ENCODE peak calls at places on chromosomes 12 and 14, in six cellular contexts. I, M, J, F, S and G are unnamed samples. For H3K9me3, the result is how much of the 10 kb centered on the place peaks cover.

GRCh38 chr12:75606921-75607320 is 95.5 kb upstream of the KRR1 start:
- DNase-seq in M (no peak), J (no peak), F (no peak), S (no peak), I (no peak), G (no peak)

GRCh38 chr12:120757226-120757742 is 31.7 kb downstream of the ACADS start:
- DNase-seq in S (no peak), F (no peak), M (no peak), J (no peak), I (no peak), G (no peak)

GRCh38 chr12:48716168-48716492 is 377 bp downstream of the CCNT1 start:
- DNase-seq in S (no peak), F (no peak), J (no peak), M (no peak), I (no peak), G (no peak)

GRCh38 chr14:20468773-20469241 is 399 bp upstream of the PNP start:
- DNase-seq in S (no peak), M (no peak), F (peak), I (peak), J (no peak), G (no peak)

GRCh38 chr14:72715215-72715909 is 178.5 kb downstream of the DPF3 start:
- DNase-seq in I (no peak), F (no peak), S (no peak), M (peak), J (no peak), G (no peak)

GRCh38 chr14:105993814-105994213 is 467.4 kb downstream of the TMEM121 start:
- DNase-seq in M (no peak), F (no peak), J (no peak), S (no peak), I (no peak), G (no peak)

GRCh38 chr14:95370076-95370475 is 50.4 kb upstream of the CLMN start:
- DNase-seq in I (no peak), F (no peak), J (no peak), M (no peak), S (no peak), G (no peak)

GRCh38 chr12:116538682-116539264 is 20.4 kb upstream of the MAP1LC3B2 start:
- DNase-seq in J (no peak), M (no peak), S (no peak), F (no peak), I (no peak), G (no peak)

GRCh38 chr14:38357557-38357956 is 101.7 kb upstream of the CLEC14A start:
- DNase-seq in I (no peak), M (no peak), J (no peak), F (no peak), S (no peak), G (no peak)

GRCh38 chr14:71665157-71665556 is 267.1 kb upstream of the RGS6 start:
- DNase-seq in S (no peak), M (no peak), J (no peak), F (no peak), I (no peak), G (no peak)

DNA sequence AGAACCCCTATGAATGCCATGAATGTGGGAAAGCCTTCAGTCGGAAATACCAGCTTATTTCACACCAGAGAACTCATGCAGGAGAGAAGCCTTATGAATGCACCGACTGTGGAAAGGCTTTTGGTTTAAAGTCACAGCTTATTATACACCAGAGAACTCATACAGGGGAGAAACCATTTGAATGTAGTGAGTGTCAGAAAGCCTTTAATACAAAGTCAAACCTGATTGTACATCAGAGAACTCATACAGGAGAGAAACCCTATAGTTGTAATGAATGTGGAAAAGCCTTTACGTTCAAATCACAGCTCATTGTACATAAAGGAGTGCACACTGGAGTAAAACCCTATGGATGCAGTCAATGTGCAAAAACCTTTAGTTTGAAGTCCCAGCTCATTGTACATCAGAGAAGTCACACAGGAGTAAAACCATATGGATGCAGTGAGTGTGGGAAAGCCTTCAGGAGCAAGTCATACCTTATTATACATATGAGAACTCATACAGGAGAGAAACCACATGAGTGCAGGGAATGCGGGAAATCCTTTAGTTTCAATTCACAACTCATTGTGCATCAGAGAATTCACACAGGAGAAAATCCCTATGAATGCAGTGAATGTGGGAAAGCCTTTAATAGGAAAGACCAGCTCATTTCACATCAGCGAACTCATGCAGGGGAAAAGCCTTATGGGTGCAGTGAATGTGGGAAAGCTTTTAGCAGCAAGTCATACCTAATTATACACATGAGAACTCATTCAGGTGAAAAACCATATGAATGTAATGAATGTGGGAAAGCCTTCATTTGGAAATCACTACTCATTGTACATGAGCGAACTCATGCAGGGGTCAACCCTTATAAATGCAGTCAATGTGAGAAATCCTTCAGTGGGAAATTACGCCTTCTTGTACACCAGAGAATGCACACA is 22.3 kb downstream of the ZNF268 start:
- DNase-seq in F (no peak), M (no peak), I (no peak), J (no peak), S (no peak), G (no peak)
- H3K9me3 ChIP-seq in F (half or more), M (under half), I (under half), J (half or more), S (half or more), G (half or more)

DNA sequence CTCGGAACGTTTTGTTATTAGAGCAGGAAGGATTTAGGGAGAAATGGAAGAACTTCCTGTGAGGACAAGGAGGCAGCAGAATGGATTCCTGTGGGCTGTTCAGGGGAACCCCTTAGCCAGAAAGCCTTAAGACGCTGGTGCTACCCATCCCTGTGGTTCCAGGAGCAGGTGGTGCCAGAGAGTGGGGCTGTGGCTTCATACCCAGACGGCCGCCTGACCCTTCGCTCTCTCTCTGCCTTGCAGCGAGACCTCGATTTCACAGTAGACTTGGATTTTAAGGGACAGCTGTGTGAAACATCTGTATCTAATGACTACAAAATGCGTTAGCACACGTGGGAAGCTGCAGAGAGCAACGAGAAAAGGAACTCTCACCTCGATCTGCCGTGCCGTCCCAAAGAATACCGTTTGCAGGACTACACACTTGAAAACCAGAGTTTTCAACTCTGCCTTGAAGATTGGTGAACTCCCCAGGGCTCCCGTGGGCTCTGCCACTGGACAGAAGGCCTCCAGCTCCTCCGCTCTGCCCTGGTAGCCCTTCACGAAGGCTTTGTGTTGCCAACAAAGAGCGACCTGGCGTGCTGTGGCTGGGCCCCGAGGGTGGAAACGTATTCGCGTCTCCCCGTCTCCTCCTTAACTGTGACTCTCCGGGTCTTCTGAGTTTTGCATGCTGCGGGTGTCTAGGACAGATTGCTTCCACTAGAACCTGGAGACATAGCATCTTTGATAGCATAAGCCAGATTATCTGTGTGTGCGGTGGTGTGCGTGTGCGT is 102.0 kb downstream of the PRMT8 start:
- DNase-seq in S (no peak), M (no peak), J (no peak), F (peak), I (no peak), G (no peak)
- H3K9me3 ChIP-seq in S (under half), M (under half), J (under half), F (under half), I (under half), G (under half)

DNA sequence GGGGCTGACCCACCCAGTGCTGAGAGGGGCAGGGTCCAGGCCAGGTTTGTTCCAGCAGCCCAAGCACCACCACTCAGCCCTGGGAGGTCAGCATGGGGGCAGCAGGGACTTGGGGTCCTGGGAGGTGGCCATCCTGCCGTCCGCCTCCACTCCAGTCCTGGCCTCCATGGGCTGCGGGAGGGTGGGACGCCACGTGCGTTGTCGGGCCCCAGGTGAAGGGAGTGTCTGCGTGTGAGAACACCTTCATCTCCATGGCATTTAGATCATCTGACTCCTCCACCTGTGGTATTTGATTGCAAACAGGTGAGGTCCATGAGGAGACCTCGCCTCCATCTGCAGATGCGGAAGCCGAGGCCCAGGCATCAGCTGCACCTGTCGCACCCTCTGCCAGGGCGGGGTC is 44.1 kb downstream of the FBRSL1 start:
- DNase-seq in F (no peak), I (no peak), J (no peak), S (no peak), M (no peak), G (no peak)
- H3K9me3 ChIP-seq in F (under half), I (under half), J (under half), S (under half), M (under half), G (under half)

DNA sequence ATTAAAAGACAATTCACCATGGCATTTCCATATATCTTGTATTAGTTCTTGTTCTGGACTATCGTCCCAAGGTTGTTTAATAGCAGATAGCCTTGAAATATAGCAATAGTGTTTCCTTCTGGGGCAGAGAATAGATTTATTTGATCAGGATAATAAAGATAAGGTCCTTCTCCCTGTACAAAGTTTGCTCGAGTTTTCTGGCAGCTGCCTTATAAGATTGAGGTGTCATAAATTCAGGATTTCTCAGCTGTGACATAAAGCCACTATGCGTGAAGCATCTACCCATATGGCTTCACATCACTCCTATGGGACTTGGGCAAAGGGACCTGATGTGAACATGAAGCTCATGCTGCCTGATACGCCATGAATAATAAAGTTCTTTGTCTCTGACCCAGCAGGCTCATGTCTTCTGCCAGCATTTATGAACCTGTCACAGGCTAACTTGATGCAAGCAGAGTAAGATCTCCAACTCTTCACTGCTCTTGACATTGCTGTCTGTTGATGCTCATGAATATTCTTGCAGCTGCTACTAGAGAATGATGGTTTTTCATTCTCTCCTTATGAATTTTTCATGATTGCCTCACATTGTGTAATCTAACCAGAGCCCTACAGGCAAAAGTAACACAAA is 48.8 kb upstream of the CPNE8 start:
- DNase-seq in S (no peak), J (peak), I (no peak), M (no peak), F (no peak), G (no peak)
- H3K9me3 ChIP-seq in S (under half), J (under half), I (under half), M (under half), F (under half), G (under half)